ENCODE peak calls at places on chromosomes 11 and 22, in six cellular contexts. N, B, D, R, C and Y are unnamed samples.

GRCh38 chr22:48492371-48493320 is 1335.0 kb downstream of the BRD1 start:
- DNase-seq in N (peak), B (peak), D (peak), R (peak), C (no peak), Y (no peak)

GRCh38 chr11:100740440-100740839 is 53.4 kb downstream of the ARHGAP42 start:
- DNase-seq in N (no peak), B (no peak), D (no peak), R (no peak), C (no peak), Y (no peak)

GRCh38 chr11:6606471-6607189 is 3.1 kb downstream of the ILK start:
- DNase-seq in N (peak), B (peak), D (peak), R (peak), C (no peak), Y (peak)

GRCh38 chr11:17063171-17064002 is 14.1 kb downstream of the RPS13 start:
- DNase-seq in N (peak), B (peak), D (peak), R (peak), C (peak), Y (no peak)

GRCh38 chr11:59550368-59550841 is 39.1 kb downstream of the OR4D9 start:
- DNase-seq in N (peak), B (peak), D (no peak), R (peak), C (peak), Y (peak)

GRCh38 chr22:42365337-42365865 is 66.8 kb downstream of the NFAM1 start:
- DNase-seq in N (peak), B (peak), D (no peak), R (no peak), C (no peak), Y (no peak)

GRCh38 chr11:128525411-128526243 is 61.7 kb downstream of the ETS1 start:
- DNase-seq in N (no peak), B (no peak), D (no peak), R (no peak), C (no peak), Y (no peak)

GRCh38 chr11:46108752-46109151 is 12.5 kb downstream of the PHF21A start:
- DNase-seq in N (no peak), B (no peak), D (no peak), R (no peak), C (no peak), Y (no peak)

GRCh38 chr22:36377022-36377631 is 10.6 kb downstream of the MYH9 start:
- DNase-seq in N (no peak), B (no peak), D (no peak), R (no peak), C (no peak), Y (no peak)

GRCh38 chr11:118339281-118340045 is 3.0 kb downstream of the CD3D start:
- DNase-seq in N (no peak), B (no peak), D (no peak), R (no peak), C (no peak), Y (no peak)